ENCODE peak calls at places on chromosomes 12 and 14, in five cellular contexts. P is heart right ventricle, X is NCI-H1105 treated with DMSO at 0.1 percent for 48 hours, I is GM03348, W is NT2/D1. C is an unnamed sample.

GRCh38 chr14:51676549-51676948 is 24.8 kb downstream of the FRMD6 start:
- DNase-seq in P (no peak), X (no peak), I (no peak), W (no peak), C (no peak)

GRCh38 chr12:107468182-107468581 is 217.4 kb upstream of the PWP1 start:
- DNase-seq in P (no peak), X (no peak), I (no peak), W (no peak), C (no peak)

GRCh38 chr14:55074662-55075061 is 23.2 kb downstream of the MAPK1IP1L start:
- DNase-seq in P (no peak), X (no peak), I (no peak), W (no peak), C (no peak)

GRCh38 chr12:89016970-89017778 is 335.1 kb downstream of the DUSP6 start:
- DNase-seq in P (peak; percentile 47), X (peak; percentile 66), I (peak; percentile 63), W (peak; percentile 54), C (peak; percentile 13)

GRCh38 chr12:9792185-9792900 is 31.6 kb upstream of the CD69 start:
- DNase-seq in P (no peak), X (no peak), I (no peak), W (no peak), C (no peak)

GRCh38 chr12:50333441-50333840 is 50.1 kb upstream of the LIMA1 start:
- DNase-seq in P (no peak), X (no peak), I (peak; percentile 76), W (no peak), C (no peak)

GRCh38 chr12:54053625-54054441 is at the start of gene HOXC4:
- DNase-seq in P (no peak), X (no peak), I (no peak), W (no peak), C (no peak)

GRCh38 chr14:99968156-99968920 is 96.9 kb upstream of the EVL start:
- DNase-seq in P (no peak), X (no peak), I (peak; percentile 86), W (no peak), C (no peak)